ENCODE peak calls at places on chromosomes 6 and 20, in ten cellular contexts. One of them, this sample, is unnamed.

GRCh38 chr6:49713346-49713745 is at the start of gene CRISP2:
- DNase-seq in brain microvascular endothelial cell: no peak
- DNase-seq in epithelial cell of esophagus: no peak
- DNase-seq in RWPE1: no peak
- DNase-seq in GM10248: no peak
- DNase-seq in T-helper 9 cell: no peak
- DNase-seq in heart right ventricle: no peak
- DNase-seq in posterior cingulate gyrus: peak; percentile 79
- DNase-seq in T-helper 1 cell: no peak
- DNase-seq in thyroid gland: no peak
- DNase-seq in this sample: no peak

GRCh38 chr6:2713473-2714358 is 37.0 kb downstream of the MYLK4 start:
- DNase-seq in brain microvascular endothelial cell: peak; percentile 88
- DNase-seq in epithelial cell of esophagus: peak; percentile 32
- DNase-seq in RWPE1: peak; percentile 22
- DNase-seq in GM10248: no peak
- DNase-seq in T-helper 9 cell: no peak
- DNase-seq in heart right ventricle: no peak
- DNase-seq in posterior cingulate gyrus: no peak
- DNase-seq in T-helper 1 cell: no peak
- DNase-seq in thyroid gland: no peak
- DNase-seq in this sample: no peak

GRCh38 chr6:72080260-72080941 is 194.1 kb downstream of the RIMS1 start:
- DNase-seq in brain microvascular endothelial cell: no peak
- DNase-seq in epithelial cell of esophagus: no peak
- DNase-seq in RWPE1: no peak
- DNase-seq in GM10248: no peak
- DNase-seq in T-helper 9 cell: no peak
- DNase-seq in heart right ventricle: no peak
- DNase-seq in posterior cingulate gyrus: no peak
- DNase-seq in T-helper 1 cell: no peak
- DNase-seq in thyroid gland: no peak
- DNase-seq in this sample: no peak

GRCh38 chr6:131657630-131658111 is 20.6 kb downstream of the ENPP3 start:
- DNase-seq in brain microvascular endothelial cell: peak; percentile 19
- DNase-seq in epithelial cell of esophagus: peak; percentile 2
- DNase-seq in RWPE1: no peak
- DNase-seq in GM10248: no peak
- DNase-seq in T-helper 9 cell: no peak
- DNase-seq in heart right ventricle: no peak
- DNase-seq in posterior cingulate gyrus: no peak
- DNase-seq in T-helper 1 cell: no peak
- DNase-seq in thyroid gland: no peak
- DNase-seq in this sample: no peak

GRCh38 chr6:53484409-53485280 is 60.3 kb downstream of the GCLC start:
- DNase-seq in brain microvascular endothelial cell: peak; percentile 70
- DNase-seq in epithelial cell of esophagus: peak; percentile 73
- DNase-seq in RWPE1: peak; percentile 30
- DNase-seq in GM10248: peak; percentile 22
- DNase-seq in T-helper 9 cell: peak; percentile 74
- DNase-seq in heart right ventricle: no peak
- DNase-seq in posterior cingulate gyrus: no peak
- DNase-seq in T-helper 1 cell: peak; percentile 54
- DNase-seq in thyroid gland: peak; percentile 75
- DNase-seq in this sample: peak; percentile 34

GRCh38 chr20:37945034-37945660 is 42.2 kb downstream of the VSTM2L start:
- DNase-seq in brain microvascular endothelial cell: no peak
- DNase-seq in epithelial cell of esophagus: no peak
- DNase-seq in RWPE1: no peak
- DNase-seq in GM10248: no peak
- DNase-seq in T-helper 9 cell: no peak
- DNase-seq in heart right ventricle: no peak
- DNase-seq in posterior cingulate gyrus: peak; percentile 83
- DNase-seq in T-helper 1 cell: no peak
- DNase-seq in thyroid gland: no peak
- DNase-seq in this sample: no peak

GRCh38 chr20:59994697-59995122 is 36.5 kb downstream of the CDH26 start:
- DNase-seq in brain microvascular endothelial cell: no peak
- DNase-seq in epithelial cell of esophagus: peak; percentile 97
- DNase-seq in RWPE1: peak; percentile 99
- DNase-seq in GM10248: no peak
- DNase-seq in T-helper 9 cell: no peak
- DNase-seq in heart right ventricle: peak; percentile 17
- DNase-seq in posterior cingulate gyrus: no peak
- DNase-seq in T-helper 1 cell: no peak
- DNase-seq in thyroid gland: peak; percentile 19
- DNase-seq in this sample: no peak

GRCh38 chr6:136740050-136740974 is 52.0 kb downstream of the MAP3K5 start:
- DNase-seq in brain microvascular endothelial cell: no peak
- DNase-seq in epithelial cell of esophagus: peak; percentile 60
- DNase-seq in RWPE1: no peak
- DNase-seq in GM10248: no peak
- DNase-seq in T-helper 9 cell: no peak
- DNase-seq in heart right ventricle: no peak
- DNase-seq in posterior cingulate gyrus: no peak
- DNase-seq in T-helper 1 cell: no peak
- DNase-seq in thyroid gland: no peak
- DNase-seq in this sample: no peak

GRCh38 chr6:158233214-158233795 is 65.2 kb downstream of the GTF2H5 start:
- DNase-seq in brain microvascular endothelial cell: no peak
- DNase-seq in epithelial cell of esophagus: no peak
- DNase-seq in RWPE1: no peak
- DNase-seq in GM10248: no peak
- DNase-seq in T-helper 9 cell: no peak
- DNase-seq in heart right ventricle: no peak
- DNase-seq in posterior cingulate gyrus: no peak
- DNase-seq in T-helper 1 cell: no peak
- DNase-seq in thyroid gland: no peak
- DNase-seq in this sample: peak; percentile 34

GRCh38 chr6:87909849-87910248 is 137.8 kb upstream of the SPACA1 start:
- DNase-seq in brain microvascular endothelial cell: peak; percentile 96
- DNase-seq in epithelial cell of esophagus: peak; percentile 83
- DNase-seq in RWPE1: peak; percentile 38
- DNase-seq in GM10248: no peak
- DNase-seq in T-helper 9 cell: no peak
- DNase-seq in heart right ventricle: no peak
- DNase-seq in posterior cingulate gyrus: no peak
- DNase-seq in T-helper 1 cell: no peak
- DNase-seq in thyroid gland: no peak
- DNase-seq in this sample: no peak

GRCh38 chr6:46612645-46613044 is 40.0 kb downstream of the CYP39A1 start:
- DNase-seq in brain microvascular endothelial cell: no peak
- DNase-seq in epithelial cell of esophagus: no peak
- DNase-seq in RWPE1: no peak
- DNase-seq in GM10248: no peak
- DNase-seq in T-helper 9 cell: no peak
- DNase-seq in heart right ventricle: peak; percentile 56
- DNase-seq in posterior cingulate gyrus: no peak
- DNase-seq in T-helper 1 cell: no peak
- DNase-seq in thyroid gland: no peak
- DNase-seq in this sample: no peak

GRCh38 chr6:165883851-165884640 is 221.0 kb upstream of the PDE10A start:
- DNase-seq in brain microvascular endothelial cell: peak; percentile 57
- DNase-seq in epithelial cell of esophagus: no peak
- DNase-seq in RWPE1: no peak
- DNase-seq in GM10248: no peak
- DNase-seq in T-helper 9 cell: no peak
- DNase-seq in heart right ventricle: no peak
- DNase-seq in posterior cingulate gyrus: peak; percentile 56
- DNase-seq in T-helper 1 cell: no peak
- DNase-seq in thyroid gland: no peak
- DNase-seq in this sample: no peak

GRCh38 chr6:131643855-131644460 is 6.9 kb downstream of the ENPP3 start:
- DNase-seq in brain microvascular endothelial cell: no peak
- DNase-seq in epithelial cell of esophagus: no peak
- DNase-seq in RWPE1: no peak
- DNase-seq in GM10248: no peak
- DNase-seq in T-helper 9 cell: no peak
- DNase-seq in heart right ventricle: no peak
- DNase-seq in posterior cingulate gyrus: no peak
- DNase-seq in T-helper 1 cell: no peak
- DNase-seq in thyroid gland: no peak
- DNase-seq in this sample: no peak

GRCh38 chr6:144768676-144769599 is 483.8 kb downstream of the UTRN start:
- DNase-seq in brain microvascular endothelial cell: no peak
- DNase-seq in epithelial cell of esophagus: no peak
- DNase-seq in RWPE1: no peak
- DNase-seq in GM10248: no peak
- DNase-seq in T-helper 9 cell: no peak
- DNase-seq in heart right ventricle: no peak
- DNase-seq in posterior cingulate gyrus: no peak
- DNase-seq in T-helper 1 cell: no peak
- DNase-seq in thyroid gland: no peak
- DNase-seq in this sample: no peak

GRCh38 chr6:35919085-35919826 is 1.6 kb downstream of the SRPK1 start:
- DNase-seq in brain microvascular endothelial cell: no peak
- DNase-seq in epithelial cell of esophagus: peak; percentile 85
- DNase-seq in RWPE1: peak; percentile 36
- DNase-seq in GM10248: peak; percentile 27
- DNase-seq in T-helper 9 cell: no peak
- DNase-seq in heart right ventricle: no peak
- DNase-seq in posterior cingulate gyrus: no peak
- DNase-seq in T-helper 1 cell: no peak
- DNase-seq in thyroid gland: no peak
- DNase-seq in this sample: peak; percentile 45

GRCh38 chr6:41720783-41721182 is 14.6 kb downstream of the TFEB start:
- DNase-seq in brain microvascular endothelial cell: no peak
- DNase-seq in epithelial cell of esophagus: no peak
- DNase-seq in RWPE1: no peak
- DNase-seq in GM10248: no peak
- DNase-seq in T-helper 9 cell: no peak
- DNase-seq in heart right ventricle: no peak
- DNase-seq in posterior cingulate gyrus: peak; percentile 46
- DNase-seq in T-helper 1 cell: no peak
- DNase-seq in thyroid gland: no peak
- DNase-seq in this sample: no peak

GRCh38 chr20:49356676-49357075 is 78.8 kb upstream of the ZNFX1 start:
- DNase-seq in brain microvascular endothelial cell: no peak
- DNase-seq in epithelial cell of esophagus: no peak
- DNase-seq in RWPE1: no peak
- DNase-seq in GM10248: no peak
- DNase-seq in T-helper 9 cell: no peak
- DNase-seq in heart right ventricle: no peak
- DNase-seq in posterior cingulate gyrus: no peak
- DNase-seq in T-helper 1 cell: no peak
- DNase-seq in thyroid gland: no peak
- DNase-seq in this sample: no peak

GRCh38 chr6:114096553-114097172 is 125.7 kb upstream of the HDAC2 start:
- DNase-seq in brain microvascular endothelial cell: no peak
- DNase-seq in epithelial cell of esophagus: peak; percentile 49
- DNase-seq in RWPE1: peak; percentile 20
- DNase-seq in GM10248: peak; percentile 27
- DNase-seq in T-helper 9 cell: no peak
- DNase-seq in heart right ventricle: no peak
- DNase-seq in posterior cingulate gyrus: no peak
- DNase-seq in T-helper 1 cell: no peak
- DNase-seq in thyroid gland: no peak
- DNase-seq in this sample: peak; percentile 19

GRCh38 chr6:108795814-108796213 is 52.4 kb upstream of the ARMC2 start:
- DNase-seq in brain microvascular endothelial cell: no peak
- DNase-seq in epithelial cell of esophagus: no peak
- DNase-seq in RWPE1: no peak
- DNase-seq in GM10248: no peak
- DNase-seq in T-helper 9 cell: no peak
- DNase-seq in heart right ventricle: no peak
- DNase-seq in posterior cingulate gyrus: no peak
- DNase-seq in T-helper 1 cell: no peak
- DNase-seq in thyroid gland: no peak
- DNase-seq in this sample: no peak

GRCh38 chr6:37868447-37868825 is 48.9 kb downstream of the ZFAND3 start:
- DNase-seq in brain microvascular endothelial cell: peak; percentile 41
- DNase-seq in epithelial cell of esophagus: peak; percentile 77
- DNase-seq in RWPE1: peak; percentile 74
- DNase-seq in GM10248: no peak
- DNase-seq in T-helper 9 cell: no peak
- DNase-seq in heart right ventricle: no peak
- DNase-seq in posterior cingulate gyrus: no peak
- DNase-seq in T-helper 1 cell: no peak
- DNase-seq in thyroid gland: no peak
- DNase-seq in this sample: no peak

GRCh38 chr20:44566018-44566417 is 16.4 kb upstream of the PKIG start:
- DNase-seq in brain microvascular endothelial cell: no peak
- DNase-seq in epithelial cell of esophagus: peak; percentile 50
- DNase-seq in RWPE1: no peak
- DNase-seq in GM10248: no peak
- DNase-seq in T-helper 9 cell: no peak
- DNase-seq in heart right ventricle: no peak
- DNase-seq in posterior cingulate gyrus: no peak
- DNase-seq in T-helper 1 cell: no peak
- DNase-seq in thyroid gland: no peak
- DNase-seq in this sample: no peak

GRCh38 chr6:170480045-170480714 is 72.9 kb downstream of the PSMB1 start:
- DNase-seq in brain microvascular endothelial cell: peak; percentile 26
- DNase-seq in epithelial cell of esophagus: peak; percentile 6
- DNase-seq in RWPE1: no peak
- DNase-seq in GM10248: no peak
- DNase-seq in T-helper 9 cell: no peak
- DNase-seq in heart right ventricle: no peak
- DNase-seq in posterior cingulate gyrus: no peak
- DNase-seq in T-helper 1 cell: no peak
- DNase-seq in thyroid gland: peak; percentile 84
- DNase-seq in this sample: no peak

GRCh38 chr6:146598785-146599405 is at the start of gene ADGB:
- DNase-seq in brain microvascular endothelial cell: peak; percentile 49
- DNase-seq in epithelial cell of esophagus: peak; percentile 64
- DNase-seq in RWPE1: peak; percentile 55
- DNase-seq in GM10248: no peak
- DNase-seq in T-helper 9 cell: no peak
- DNase-seq in heart right ventricle: peak; percentile 72
- DNase-seq in posterior cingulate gyrus: peak; percentile 90
- DNase-seq in T-helper 1 cell: no peak
- DNase-seq in thyroid gland: peak; percentile 25
- DNase-seq in this sample: no peak

GRCh38 chr6:6676910-6677441 is 88.5 kb downstream of the LY86 start:
- DNase-seq in brain microvascular endothelial cell: peak; percentile 77
- DNase-seq in epithelial cell of esophagus: peak; percentile 78
- DNase-seq in RWPE1: peak; percentile 72
- DNase-seq in GM10248: peak; percentile 73
- DNase-seq in T-helper 9 cell: peak; percentile 70
- DNase-seq in heart right ventricle: peak; percentile 66
- DNase-seq in posterior cingulate gyrus: peak; percentile 88
- DNase-seq in T-helper 1 cell: peak; percentile 53
- DNase-seq in thyroid gland: peak; percentile 76
- DNase-seq in this sample: peak; percentile 65

GRCh38 chr6:45388328-45388727 is 10.6 kb upstream of the SUPT3H start:
- DNase-seq in brain microvascular endothelial cell: no peak
- DNase-seq in epithelial cell of esophagus: peak; percentile 39
- DNase-seq in RWPE1: peak; percentile 23
- DNase-seq in GM10248: no peak
- DNase-seq in T-helper 9 cell: no peak
- DNase-seq in heart right ventricle: no peak
- DNase-seq in posterior cingulate gyrus: no peak
- DNase-seq in T-helper 1 cell: no peak
- DNase-seq in thyroid gland: no peak
- DNase-seq in this sample: no peak

GRCh38 chr6:41021832-41022231 is 17.2 kb downstream of the UNC5CL start:
- DNase-seq in brain microvascular endothelial cell: no peak
- DNase-seq in epithelial cell of esophagus: peak; percentile 76
- DNase-seq in RWPE1: no peak
- DNase-seq in GM10248: no peak
- DNase-seq in T-helper 9 cell: no peak
- DNase-seq in heart right ventricle: no peak
- DNase-seq in posterior cingulate gyrus: peak; percentile 90
- DNase-seq in T-helper 1 cell: no peak
- DNase-seq in thyroid gland: peak; percentile 40
- DNase-seq in this sample: no peak

GRCh38 chr6:167096991-167097390 is 25.9 kb upstream of the CCR6 start:
- DNase-seq in brain microvascular endothelial cell: no peak
- DNase-seq in epithelial cell of esophagus: no peak
- DNase-seq in RWPE1: no peak
- DNase-seq in GM10248: no peak
- DNase-seq in T-helper 9 cell: no peak
- DNase-seq in heart right ventricle: no peak
- DNase-seq in posterior cingulate gyrus: no peak
- DNase-seq in T-helper 1 cell: no peak
- DNase-seq in thyroid gland: no peak
- DNase-seq in this sample: no peak

GRCh38 chr6:50846860-50847171 is 28.1 kb downstream of the TFAP2B start:
- DNase-seq in brain microvascular endothelial cell: no peak
- DNase-seq in epithelial cell of esophagus: no peak
- DNase-seq in RWPE1: no peak
- DNase-seq in GM10248: no peak
- DNase-seq in T-helper 9 cell: no peak
- DNase-seq in heart right ventricle: no peak
- DNase-seq in posterior cingulate gyrus: no peak
- DNase-seq in T-helper 1 cell: no peak
- DNase-seq in thyroid gland: no peak
- DNase-seq in this sample: no peak

This sample was measured in GM20000.